ENCODE peak calls at places on chromosomes 1 and 21, in five cellular contexts. One of them, this sample, is unnamed.

GRCh38 chr1:171421413-171422020 is 63.8 kb upstream of the PRRC2C start:
- DNase-seq in A549: no peak
- DNase-seq in Peyer's patch: no peak
- DNase-seq in breast epithelium: no peak
- DNase-seq in uterus: no peak
- DNase-seq in this sample: no peak

GRCh38 chr1:8373547-8374270 is 55.8 kb downstream of the SLC45A1 start:
- DNase-seq in A549: no peak
- DNase-seq in Peyer's patch: no peak
- DNase-seq in breast epithelium: peak; percentile 55
- DNase-seq in uterus: peak; percentile 74
- DNase-seq in this sample: peak; percentile 88

GRCh38 chr1:209710098-209710497 is 5.5 kb downstream of the HSD11B1 start:
- DNase-seq in A549: no peak
- DNase-seq in Peyer's patch: no peak
- DNase-seq in breast epithelium: no peak
- DNase-seq in uterus: no peak
- DNase-seq in this sample: no peak

GRCh38 chr1:31639543-31639942 is 5.1 kb downstream of the PEF1 start:
- DNase-seq in A549: no peak
- DNase-seq in Peyer's patch: no peak
- DNase-seq in breast epithelium: no peak
- DNase-seq in uterus: no peak
- DNase-seq in this sample: no peak

GRCh38 chr21:35649186-35649585 is 411.1 kb downstream of the SETD4 start:
- DNase-seq in A549: no peak
- DNase-seq in Peyer's patch: no peak
- DNase-seq in breast epithelium: no peak
- DNase-seq in uterus: peak; percentile 17
- DNase-seq in this sample: no peak

GRCh38 chr1:34409689-34410229 is 233.1 kb downstream of the C1orf94 start:
- DNase-seq in A549: no peak
- DNase-seq in Peyer's patch: no peak
- DNase-seq in breast epithelium: no peak
- DNase-seq in uterus: no peak
- DNase-seq in this sample: no peak

GRCh38 chr1:35717911-35718476 is 690 bp downstream of the C1orf216 start:
- DNase-seq in A549: peak; percentile 24
- DNase-seq in Peyer's patch: no peak
- DNase-seq in breast epithelium: no peak
- DNase-seq in uterus: peak; percentile 57
- DNase-seq in this sample: peak; percentile 49

GRCh38 chr21:37737996-37738395 is 178.3 kb downstream of the KCNJ6 start:
- DNase-seq in A549: no peak
- DNase-seq in Peyer's patch: no peak
- DNase-seq in breast epithelium: no peak
- DNase-seq in uterus: no peak
- DNase-seq in this sample: no peak

GRCh38 chr1:203628185-203628996 is 1.8 kb downstream of the ATP2B4 start:
- DNase-seq in A549: no peak
- DNase-seq in Peyer's patch: peak; percentile 31
- DNase-seq in breast epithelium: no peak
- DNase-seq in uterus: peak; percentile 63
- DNase-seq in this sample: peak; percentile 67

DNA sequence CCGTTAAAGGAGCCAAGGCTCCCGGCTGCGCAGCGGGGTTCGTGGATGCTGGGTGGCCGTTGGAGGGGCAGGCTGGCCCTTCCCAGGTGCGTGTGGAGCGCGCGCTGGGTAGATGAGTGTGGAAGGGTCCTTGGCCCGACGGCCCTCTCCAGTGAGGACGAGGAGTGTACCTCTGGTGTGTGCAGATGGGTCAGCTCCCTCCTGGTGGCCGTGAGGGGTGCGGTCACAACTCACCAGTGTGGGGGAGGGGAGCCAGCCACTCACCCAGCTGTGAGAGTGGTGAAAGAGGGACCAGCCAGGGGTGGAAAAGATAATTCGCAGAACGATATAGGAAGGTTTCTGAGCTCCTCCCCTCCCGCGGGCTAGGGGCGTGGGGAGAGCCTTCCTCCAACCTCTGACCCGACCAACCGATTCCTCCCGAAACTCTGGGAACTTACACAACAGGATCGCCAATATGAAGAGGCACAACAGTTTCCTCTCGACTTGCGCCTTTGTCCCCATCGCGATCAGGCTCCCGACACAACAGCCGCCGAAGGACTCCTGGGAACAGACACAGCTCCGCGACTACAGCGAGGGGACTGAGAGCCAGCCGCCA is at the start of gene F11R:
- DNase-seq in A549: peak; percentile 80
- DNase-seq in Peyer's patch: peak; percentile 55
- DNase-seq in breast epithelium: no peak
- DNase-seq in uterus: peak; percentile 20
- DNase-seq in this sample: peak; percentile 71
- TF ChIP-seq POLR2A in A549: no peak
- TF ChIP-seq POLR2A in Peyer's patch: peak; percentile 60
- TF ChIP-seq POLR2A in breast epithelium: peak; percentile 41
- TF ChIP-seq POLR2A in uterus: peak; percentile 38
- TF ChIP-seq POLR2A in this sample: peak; percentile 46

GRCh38 chr1:16013908-16014258 is 4.0 kb downstream of the HSPB7 start:
- DNase-seq in A549: no peak
- DNase-seq in Peyer's patch: no peak
- DNase-seq in breast epithelium: no peak
- DNase-seq in uterus: no peak
- DNase-seq in this sample: no peak

GRCh38 chr1:16013220-16013907 is 4.5 kb downstream of the HSPB7 start:
- DNase-seq in A549: peak; percentile 34
- DNase-seq in Peyer's patch: peak; percentile 28
- DNase-seq in breast epithelium: peak; percentile 69
- DNase-seq in uterus: peak; percentile 88
- DNase-seq in this sample: peak; percentile 81

GRCh38 chr1:16015491-16015890 is 2.4 kb downstream of the HSPB7 start:
- DNase-seq in A549: no peak
- DNase-seq in Peyer's patch: no peak
- DNase-seq in breast epithelium: no peak
- DNase-seq in uterus: no peak
- DNase-seq in this sample: no peak

GRCh38 chr1:16015960-16016901 is 1.6 kb downstream of the HSPB7 start:
- DNase-seq in A549: no peak
- DNase-seq in Peyer's patch: no peak
- DNase-seq in breast epithelium: no peak
- DNase-seq in uterus: peak; percentile 67
- DNase-seq in this sample: peak; percentile 35

DNA sequence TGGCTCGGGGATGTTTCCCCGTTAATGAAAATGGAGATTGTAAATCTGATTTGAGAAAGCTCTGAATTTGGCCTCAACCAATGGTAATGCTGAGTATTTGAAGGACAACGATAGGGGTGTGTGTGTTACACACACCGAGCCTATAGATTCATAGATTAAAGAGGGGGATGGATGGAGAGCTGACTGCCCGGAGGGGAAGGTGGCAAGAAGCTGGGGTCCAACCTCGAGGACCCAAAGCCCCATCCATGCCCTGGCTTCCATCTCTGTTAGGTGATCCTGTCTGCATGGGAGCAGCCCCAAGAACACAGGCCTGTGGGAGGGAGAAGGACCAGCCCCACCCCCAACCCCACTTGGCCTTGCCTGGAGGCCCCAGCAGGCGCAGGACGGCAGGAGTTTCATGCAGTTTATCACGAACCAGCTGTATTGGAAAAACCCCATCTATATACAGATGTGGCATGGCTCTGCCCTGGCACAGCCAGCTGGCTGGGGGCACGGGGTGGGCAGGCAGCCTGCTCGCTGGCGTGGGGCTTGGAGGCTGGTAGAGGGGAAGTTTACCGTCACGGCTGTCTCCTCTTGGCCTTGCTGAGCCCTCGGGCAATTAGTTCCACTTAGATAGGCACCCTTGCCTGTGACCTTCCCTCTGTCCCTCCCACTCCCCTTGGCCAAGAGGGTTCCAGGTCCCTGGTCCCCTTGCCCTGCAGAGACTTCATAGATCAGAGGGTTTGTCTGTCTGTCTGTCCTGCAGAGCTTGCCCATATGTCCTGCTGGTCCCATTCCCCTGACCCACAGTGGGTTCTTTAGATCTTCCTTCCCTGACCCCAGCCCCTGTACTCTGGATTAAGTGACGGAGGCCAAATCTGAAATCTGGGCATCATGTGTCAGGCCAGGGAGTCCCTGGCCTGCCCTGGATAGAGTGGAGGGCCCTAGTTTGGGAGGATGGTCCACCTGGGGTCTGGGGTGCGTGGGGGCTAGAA is 3.0 kb downstream of the HSPB7 start:
- DNase-seq in A549: no peak
- DNase-seq in Peyer's patch: no peak
- DNase-seq in breast epithelium: no peak
- DNase-seq in uterus: peak; percentile 81
- DNase-seq in this sample: peak; percentile 69
- H3K4me1 ChIP-seq in A549: peaks cover 25% of the 10 kb centered on the region
- H3K4me1 ChIP-seq in Peyer's patch: peaks cover 25% of the 10 kb centered on the region
- H3K4me1 ChIP-seq in breast epithelium: peaks cover 11% of the 10 kb centered on the region
- H3K4me1 ChIP-seq in uterus: peaks cover 20% of the 10 kb centered on the region
- H3K4me1 ChIP-seq in this sample: peaks cover 62% of the 10 kb centered on the region

DNA sequence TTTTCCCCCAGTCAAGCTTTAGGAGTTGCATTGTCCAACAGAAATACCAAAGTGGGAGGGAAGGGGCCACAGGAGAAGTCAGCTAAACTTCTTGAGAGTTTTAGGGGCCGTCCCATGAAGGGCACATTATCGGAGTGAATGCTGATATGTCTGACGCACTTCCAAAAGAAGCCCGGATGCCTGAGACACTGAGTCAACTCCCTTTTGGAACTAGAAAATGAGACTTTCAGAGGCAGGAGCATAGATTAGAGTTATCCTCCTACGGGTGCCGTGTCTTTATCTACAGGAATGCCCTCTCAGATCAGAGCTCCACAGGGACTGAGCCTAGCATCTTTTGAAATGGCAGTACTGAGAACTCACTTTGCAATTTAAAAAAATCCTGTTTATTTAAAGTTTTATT is 13.1 kb downstream of the ACTN2 start:
- DNase-seq in A549: no peak
- DNase-seq in Peyer's patch: no peak
- DNase-seq in breast epithelium: no peak
- DNase-seq in uterus: no peak
- DNase-seq in this sample: no peak
- H3K27ac ChIP-seq in A549: no peak overlapping the region
- H3K27ac ChIP-seq in Peyer's patch: no peak overlapping the region
- H3K27ac ChIP-seq in breast epithelium: no peak overlapping the region
- H3K27ac ChIP-seq in uterus: no peak overlapping the region
- H3K27ac ChIP-seq in this sample: no peak overlapping the region

GRCh38 chr1:234608026-234608719 is 1.8 kb downstream of the IRF2BP2 start:
- DNase-seq in A549: peak; percentile 83
- DNase-seq in Peyer's patch: peak; percentile 86
- DNase-seq in breast epithelium: peak; percentile 79
- DNase-seq in uterus: peak; percentile 73
- DNase-seq in this sample: peak; percentile 86
- TF ChIP-seq POLR2A in A549: no peak
- TF ChIP-seq POLR2A in Peyer's patch: peak; percentile 84
- TF ChIP-seq POLR2A in breast epithelium: no peak
- TF ChIP-seq POLR2A in uterus: peak; percentile 62
- TF ChIP-seq POLR2A in this sample: peak; percentile 83

DNA sequence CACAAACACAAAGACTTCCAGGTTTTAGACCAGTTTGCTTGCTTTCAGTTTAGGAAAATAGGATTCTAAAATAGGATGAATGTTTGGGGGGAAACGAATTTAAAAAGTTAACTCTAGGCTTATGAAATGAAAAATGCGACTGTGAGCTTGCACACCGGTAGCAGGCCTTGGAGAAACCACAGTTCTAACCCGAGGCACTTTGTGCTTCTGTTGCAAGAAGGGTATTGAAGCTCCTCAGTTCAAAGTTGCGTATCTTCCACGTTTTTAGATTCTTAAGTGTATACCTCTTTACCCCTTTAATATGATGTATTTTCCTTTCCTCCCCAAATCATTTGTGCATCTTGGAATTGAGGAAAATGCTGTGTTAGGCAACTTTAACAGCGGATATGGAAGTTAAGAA is 2.4 kb downstream of the MRPS6 start:
- DNase-seq in A549: no peak
- DNase-seq in Peyer's patch: no peak
- DNase-seq in breast epithelium: no peak
- DNase-seq in uterus: no peak
- DNase-seq in this sample: no peak
- H3K4me1 ChIP-seq in A549: peaks cover 24% of the 10 kb centered on the region
- H3K4me1 ChIP-seq in Peyer's patch: peaks cover 44% of the 10 kb centered on the region
- H3K4me1 ChIP-seq in breast epithelium: no peaks in the 10 kb centered on the region
- H3K4me1 ChIP-seq in uterus: peaks cover 25% of the 10 kb centered on the region
- H3K4me1 ChIP-seq in this sample: peaks cover 35% of the 10 kb centered on the region

This sample was measured in thyroid gland.